ENCODE peak calls at places on chromosomes 1 and 21, in four cellular contexts. Q is endothelial cell of umbilical vein, S is tibial nerve, X is tibial artery. N is an unnamed sample. For H3K4me1 and H3K9me3, the result is how much of the 10 kb centered on the place peaks cover.

GRCh38 chr1:182962554-182963115 is 9.7 kb upstream of the SHCBP1L start:
- DNase-seq in Q (peak), S (peak), X (peak), N (peak)

GRCh38 chr21:44875341-44875740 is 1.9 kb upstream of the PTTG1IP start:
- DNase-seq in Q (peak), S (no peak), X (no peak), N (no peak)

GRCh38 chr1:194774535-194774934 is 1588.1 kb upstream of the B3GALT2 start:
- DNase-seq in Q (no peak), S (no peak), X (no peak), N (no peak)

GRCh38 chr1:181659348-181659957 is 176.1 kb downstream of the CACNA1E start:
- DNase-seq in Q (no peak), S (no peak), X (no peak), N (no peak)

GRCh38 chr1:47701741-47702515 is 264.1 kb downstream of the FOXD2 start:
- DNase-seq in Q (no peak), S (no peak), X (no peak), N (no peak)

GRCh38 chr1:25702101-25702775 is 85.6 kb downstream of the MAN1C1 start:
- DNase-seq in Q (no peak), S (no peak), X (no peak), N (no peak)

GRCh38 chr1:165456114-165456513 is 11.2 kb upstream of the RXRG start:
- DNase-seq in Q (no peak), S (no peak), X (no peak), N (no peak)

GRCh38 chr1:9538669-9539164 is 548 bp upstream of the SLC25A33 start:
- DNase-seq in Q (no peak), S (no peak), X (no peak), N (no peak)

GRCh38 chr21:39637197-39637970 is 24.6 kb downstream of the B3GALT5 start:
- DNase-seq in Q (no peak), S (no peak), X (no peak), N (no peak)

GRCh38 chr1:55200667-55201066 is 14.5 kb downstream of the USP24 start:
- DNase-seq in Q (no peak), S (no peak), X (no peak), N (no peak)
- H3K4me1 ChIP-seq in Q (under half), S (under half), X (under half), N (under half)

GRCh38 chr1:235635938-235636663 is 13.5 kb downstream of the GNG4 start:
- DNase-seq in Q (no peak), S (no peak), X (no peak), N (no peak)
- TF ChIP-seq CTCF in Q (peak), S (no peak), X (no peak), N (no peak)

DNA sequence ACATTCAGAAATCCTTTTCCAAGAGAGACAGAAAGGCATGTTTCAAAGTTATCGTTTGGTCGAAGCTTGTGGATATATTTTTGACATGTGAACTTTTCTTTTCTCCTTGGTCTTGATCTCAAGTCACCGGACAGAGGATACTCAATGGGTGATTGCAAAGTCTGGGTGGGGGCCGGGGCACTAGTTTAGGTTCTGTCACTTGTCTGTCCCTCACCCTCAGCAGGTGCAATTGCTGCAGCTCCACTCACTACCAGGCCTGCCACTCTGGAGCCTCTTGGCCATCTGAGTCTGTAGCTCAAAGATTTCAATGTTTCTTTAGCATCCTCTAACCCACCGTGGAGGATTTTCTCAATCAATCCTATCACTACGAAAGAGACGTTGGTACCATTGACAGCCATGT is 246.0 kb upstream of the C1orf174 start:
- DNase-seq in Q (no peak), S (no peak), X (no peak), N (no peak)
- H3K9me3 ChIP-seq in Q (under half), S (under half), X (under half), N (under half)

GRCh38 chr21:27291006-27291405 is 324.1 kb upstream of the ADAMTS5 start:
- DNase-seq in Q (no peak), S (no peak), X (no peak), N (no peak)
- H3K4me1 ChIP-seq in Q (under half), S (under half), X (under half), N (under half)

DNA sequence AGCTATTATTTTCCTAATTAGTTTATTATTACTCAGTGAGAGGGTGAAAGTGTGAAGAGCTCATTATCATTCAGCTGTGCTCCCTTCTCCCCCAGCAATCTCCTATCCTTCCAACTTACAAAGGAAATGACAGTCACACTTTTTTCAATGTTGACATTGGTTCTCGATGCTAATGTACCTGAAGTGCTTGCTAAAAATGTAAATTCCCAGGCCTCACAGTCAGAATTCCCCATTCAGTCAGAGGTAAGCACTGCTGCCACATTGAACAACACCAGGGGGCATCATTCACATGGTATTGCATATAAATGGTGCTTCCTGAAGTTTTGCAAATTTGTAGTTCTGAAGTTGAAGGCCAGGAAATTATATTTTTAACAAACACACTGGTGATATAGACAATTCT is 132.7 kb upstream of the FOXD3 start:
- DNase-seq in Q (no peak), S (no peak), X (no peak), N (no peak)
- TF ChIP-seq CTCF in Q (no peak), S (no peak), X (no peak), N (no peak)

DNA sequence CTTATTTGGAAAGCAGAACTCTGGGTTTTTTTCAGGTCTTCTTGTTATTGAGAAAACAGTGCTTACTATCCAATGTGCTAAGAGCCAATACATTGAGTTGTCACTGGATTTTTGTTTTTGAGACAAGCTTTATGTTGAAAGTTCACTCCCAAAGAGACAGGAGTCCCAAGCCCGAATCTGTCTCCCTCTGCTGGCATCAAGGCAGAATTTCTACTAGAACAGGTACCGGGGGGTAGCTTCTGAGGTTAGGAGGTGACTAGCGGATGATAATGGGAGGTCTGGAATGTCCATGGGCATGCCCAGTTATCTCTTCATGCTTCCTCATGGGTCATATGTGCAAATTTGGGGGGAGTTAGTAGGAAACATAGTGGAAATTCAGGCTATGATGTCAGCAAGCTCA is 25.1 kb downstream of the ZNF124 start:
- DNase-seq in Q (no peak), S (no peak), X (no peak), N (no peak)
- H3K9me3 ChIP-seq in Q (under half), S (half or more), X (under half), N (half or more)

DNA sequence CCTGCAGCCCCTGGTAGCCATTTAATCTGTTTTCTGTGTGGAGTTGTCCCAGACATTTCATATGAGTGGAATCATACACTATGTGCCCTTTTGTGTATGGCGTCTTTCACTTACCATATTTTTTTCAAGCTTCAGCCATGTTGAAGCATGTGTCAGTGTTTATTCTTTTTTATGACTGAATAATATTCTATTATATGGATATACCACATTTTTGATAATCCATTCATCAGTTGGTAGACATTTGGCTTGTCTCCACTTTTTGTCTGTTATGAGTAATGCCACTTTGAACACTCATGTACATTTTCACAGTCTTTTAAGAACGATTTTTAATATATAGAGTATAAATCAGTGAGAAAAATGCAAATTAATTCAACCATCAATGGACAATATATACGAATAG is 44.7 kb downstream of the ATF6 start:
- DNase-seq in Q (no peak), S (no peak), X (no peak), N (no peak)
- H3K4me1 ChIP-seq in Q (under half), S (under half), X (under half), N (under half)

GRCh38 chr1:172959578-172959977 is 91.2 kb downstream of the TNFSF18 start:
- DNase-seq in Q (no peak), S (no peak), X (no peak), N (no peak)

GRCh38 chr1:172955161-172955821 is 95.5 kb downstream of the TNFSF18 start:
- DNase-seq in Q (peak), S (no peak), X (no peak), N (no peak)

GRCh38 chr1:172954476-172955150 is 96.1 kb downstream of the TNFSF18 start:
- DNase-seq in Q (no peak), S (no peak), X (no peak), N (no peak)

GRCh38 chr1:172957491-172957890 is 93.2 kb downstream of the TNFSF18 start:
- DNase-seq in Q (no peak), S (no peak), X (no peak), N (no peak)

GRCh38 chr1:172956871-172957270 is 93.9 kb downstream of the TNFSF18 start:
- DNase-seq in Q (peak), S (no peak), X (no peak), N (no peak)
- TF ChIP-seq CTCF in Q (no peak), S (no peak), X (no peak), N (no peak)

N was measured in thoracic aorta.